ENCODE peak calls at places on chromosomes 11 and 22, in six cellular contexts. C is endothelial cell of umbilical vein, I is A549, D is K562, M is HepG2, W is GM12878. X is an unnamed sample.

GRCh38 chr22:35991168-35991567 is 37.5 kb downstream of the RBFOX2 start:
- DNase-seq in C (no peak), D (no peak), M (no peak), W (no peak), I (no peak), X (no peak)

GRCh38 chr11:57290288-57290687 is 34.5 kb downstream of the TNKS1BP1 start:
- DNase-seq in W (no peak), D (no peak), M (no peak), C (peak; percentile 36), I (no peak), X (no peak)

GRCh38 chr11:10606536-10607208 is 38.2 kb upstream of the LYVE1 start:
- DNase-seq in W (peak; percentile 16), D (no peak), M (no peak), I (no peak), C (peak; percentile 79), X (peak; percentile 89)

GRCh38 chr11:23569547-23569946 is 709.3 kb upstream of the CCDC179 start:
- DNase-seq in M (no peak), I (no peak), C (peak; percentile 50), D (no peak), W (peak; percentile 33), X (no peak)

GRCh38 chr11:42054351-42054750 is 594.9 kb upstream of the LRRC4C start:
- DNase-seq in M (no peak), I (no peak), W (no peak), C (no peak), D (no peak), X (no peak)

GRCh38 chr11:62295504-62295903 is 3.4 kb downstream of the SCGB1D4 start:
- DNase-seq in C (peak; percentile 45), W (no peak), I (no peak), M (peak; percentile 23), D (no peak), X (peak; percentile 54)

GRCh38 chr11:114019574-114019973 is 39.9 kb upstream of the ZBTB16 start:
- DNase-seq in D (no peak), M (no peak), C (no peak), I (no peak), W (no peak), X (no peak)

GRCh38 chr11:120229451-120230424 is 10.2 kb upstream of the POU2F3 start:
- DNase-seq in I (no peak), W (no peak), D (peak; percentile 64), C (peak; percentile 48), M (peak; percentile 23), X (peak; percentile 65)

GRCh38 chr11:128835741-128836410 is 31.2 kb downstream of the KCNJ1 start:
- DNase-seq in I (no peak), W (no peak), C (peak; percentile 94), M (peak; percentile 17), D (no peak), X (no peak)

GRCh38 chr11:38060930-38061329 is 1462.9 kb upstream of the RAG2 start:
- DNase-seq in I (no peak), D (no peak), W (no peak), M (no peak), C (peak; percentile 41), X (no peak)

GRCh38 chr11:112884012-112884767 is 77.0 kb upstream of the NCAM1 start:
- DNase-seq in D (no peak), W (no peak), C (no peak), M (no peak), I (no peak), X (no peak)

GRCh38 chr11:29017941-29018340 is 909.8 kb downstream of the METTL15 start:
- DNase-seq in C (no peak), I (no peak), M (no peak), D (no peak), W (no peak), X (no peak)

GRCh38 chr22:20430641-20431519 is 6.7 kb downstream of the SCARF2 start:
- DNase-seq in W (no peak), C (peak; percentile 44), D (peak; percentile 77), M (no peak), I (peak; percentile 73), X (peak; percentile 85)

GRCh38 chr22:28424427-28425080 is 255.1 kb downstream of the TTC28 start:
- DNase-seq in M (peak; percentile 82), D (no peak), C (no peak), W (no peak), I (no peak), X (no peak)

GRCh38 chr22:42511401-42511891 is 8.2 kb downstream of the RRP7A start:
- DNase-seq in C (no peak), M (no peak), D (no peak), I (no peak), W (no peak), X (no peak)

GRCh38 chr11:46369458-46370152 is 11.9 kb upstream of the MDK start:
- DNase-seq in D (peak; percentile 71), I (peak; percentile 75), C (peak; percentile 49), M (peak; percentile 70), W (no peak), X (peak; percentile 73)

GRCh38 chr22:40889116-40889515 is 27.2 kb upstream of the DNAJB7 start:
- DNase-seq in W (no peak), C (no peak), I (no peak), D (no peak), M (no peak), X (no peak)

GRCh38 chr11:59437770-59438169 is 1.5 kb downstream of the OR5A1 start:
- DNase-seq in D (no peak), C (no peak), I (no peak), W (no peak), M (no peak), X (no peak)

GRCh38 chr11:83746921-83747585 is 460.9 kb upstream of the CCDC90B start:
- DNase-seq in C (no peak), M (no peak), W (no peak), D (no peak), I (no peak), X (no peak)

GRCh38 chr22:38176170-38176741 is 5.4 kb downstream of the PLA2G6 start:
- DNase-seq in C (peak; percentile 99), M (no peak), W (peak; percentile 65), I (no peak), D (no peak), X (no peak)

GRCh38 chr22:24190566-24191208 is 9.4 kb downstream of the SUSD2 start:
- DNase-seq in M (no peak), I (no peak), C (no peak), D (no peak), W (no peak), X (no peak)

GRCh38 chr22:43921361-43921760 is 2.2 kb upstream of the PNPLA3 start:
- DNase-seq in W (no peak), C (no peak), I (no peak), D (no peak), M (peak; percentile 44), X (peak; percentile 20)

GRCh38 chr11:64891215-64891848 is 12.9 kb upstream of the EHD1 start:
- DNase-seq in C (no peak), M (no peak), W (no peak), I (no peak), D (no peak), X (no peak)

GRCh38 chr11:91997178-91997577 is 227.4 kb upstream of the FAT3 start:
- DNase-seq in W (no peak), I (no peak), D (no peak), M (no peak), C (no peak), X (no peak)

DNA sequence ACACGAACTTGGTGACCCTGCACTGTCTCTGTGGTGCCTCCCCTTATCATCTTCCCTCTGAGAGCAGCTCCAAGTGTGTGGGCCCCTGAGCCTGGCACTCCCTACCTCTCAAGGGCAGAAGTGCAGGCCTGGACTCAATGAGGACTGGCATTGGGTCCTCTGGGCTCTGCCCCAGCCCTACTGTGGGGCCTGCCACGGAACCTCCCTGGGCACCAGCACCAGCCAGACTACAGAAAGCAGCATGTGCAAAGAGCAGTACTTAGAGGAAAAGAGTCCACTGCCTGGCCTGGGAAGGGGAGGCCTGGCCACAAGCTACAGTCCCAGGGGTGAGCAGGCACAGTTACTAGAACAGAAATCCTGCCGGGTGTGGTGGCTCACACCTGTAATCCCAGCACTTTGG is 222.5 kb downstream of the DSCAML1 start:
- DNase-seq in M (no peak), C (no peak), D (no peak), W (no peak), I (no peak), X (no peak)
- TF ChIP-seq MAX in M (no peak), C (no peak), D (no peak), W (no peak), I (no peak), X (no peak)

GRCh38 chr11:78111298-78111697 is 28.1 kb downstream of the ALG8 start:
- DNase-seq in C (no peak), I (no peak), D (no peak), W (no peak), M (no peak), X (no peak)

GRCh38 chr11:78112588-78113275 is 26.7 kb downstream of the ALG8 start:
- DNase-seq in M (no peak), W (peak; percentile 17), C (no peak), I (no peak), D (no peak), X (no peak)

GRCh38 chr11:78110351-78110750 is 29.1 kb downstream of the ALG8 start:
- DNase-seq in C (no peak), W (no peak), D (no peak), M (no peak), I (no peak), X (no peak)

GRCh38 chr11:78109011-78109685 is 29.5 kb upstream of the NDUFC2 start:
- DNase-seq in C (no peak), D (no peak), I (no peak), M (no peak), W (no peak), X (no peak)

GRCh38 chr11:78110830-78111229 is 28.6 kb downstream of the ALG8 start:
- DNase-seq in I (no peak), C (no peak), D (no peak), W (no peak), M (no peak), X (no peak)
- TF ChIP-seq MYC in I (no peak), C (no peak), D (no peak), W (no peak), M (no peak), X (no peak)

GRCh38 chr22:17920145-17920605 is 104.2 kb downstream of the MICAL3 start:
- DNase-seq in C (peak; percentile 44), I (no peak), W (no peak), D (peak; percentile 71), M (peak; percentile 70), X (no peak)
- TF ChIP-seq CTCF in C (no peak), I (no peak), W (peak; percentile 20), D (no peak), M (peak; percentile 66), X (no peak)

DNA sequence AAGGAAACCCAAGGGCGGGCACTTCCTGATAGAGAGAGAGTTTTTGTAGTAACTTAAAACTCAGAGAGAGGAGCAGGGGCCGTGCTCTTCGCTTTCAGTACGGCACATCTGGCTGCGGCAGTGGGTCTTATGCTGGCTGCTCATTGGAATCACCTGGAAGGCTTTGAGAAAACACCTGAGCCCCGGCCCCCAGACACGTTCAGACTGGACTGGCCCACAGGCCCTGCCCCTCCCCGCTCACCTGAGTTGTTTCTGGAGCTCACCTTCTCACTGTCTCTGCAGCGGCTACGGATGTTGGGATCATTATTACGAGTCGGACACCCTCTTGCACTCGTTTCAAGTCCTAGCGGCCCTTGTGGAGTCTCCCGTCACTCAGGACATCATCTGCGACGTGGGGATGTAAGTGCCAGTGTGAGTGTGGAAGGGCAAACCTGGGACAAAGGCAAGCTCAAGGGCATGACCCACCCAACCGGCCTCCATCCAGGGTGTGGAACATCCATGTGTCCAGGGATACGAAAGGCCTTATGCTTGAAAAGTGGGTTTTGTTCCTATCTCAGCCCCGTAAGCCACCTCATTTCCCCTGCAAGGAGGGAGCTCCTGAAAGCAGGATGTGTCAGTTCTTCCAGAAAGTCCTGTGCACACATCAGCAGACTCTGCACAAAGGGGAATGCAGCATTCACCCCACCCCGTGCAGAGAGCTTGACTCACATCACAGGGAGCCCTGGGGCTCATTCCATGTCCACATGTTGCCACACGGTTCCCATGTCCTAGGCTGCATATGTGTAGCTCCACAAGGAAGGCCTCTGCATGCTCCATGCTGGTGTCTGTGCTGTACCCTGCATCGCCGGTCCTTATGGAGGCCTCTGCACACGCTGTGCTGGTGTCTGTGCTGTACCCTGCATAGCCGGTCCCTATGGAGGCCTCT is 5.4 kb downstream of the NADSYN1 start:
- DNase-seq in D (no peak), C (no peak), I (no peak), M (no peak), W (no peak), X (no peak)
- TF ChIP-seq MAX in D (no peak), C (no peak), I (no peak), M (no peak), W (no peak), X (no peak)

X was measured in NB4.